ENCODE peak calls at places on chromosomes 5 and 9, in six cellular contexts. T, B, D, O, S and L are unnamed samples.

GRCh38 chr9:4510546-4511322 is 20.5 kb downstream of the SLC1A1 start:
- DNase-seq in O (no peak), D (no peak), S (no peak), T (no peak), B (no peak), L (no peak)

GRCh38 chr5:122858451-122858850 is 13.0 kb downstream of the SNX24 start:
- DNase-seq in S (no peak), B (peak), D (peak), O (no peak), T (no peak), L (no peak)

GRCh38 chr9:96209407-96210031 is 92.5 kb downstream of the HSD17B3 start:
- DNase-seq in O (no peak), T (peak), D (peak), B (peak), S (no peak), L (no peak)

GRCh38 chr9:92324889-92325268 is 271 bp downstream of the NOL8 start:
- DNase-seq in O (no peak), T (no peak), S (no peak), D (no peak), B (no peak), L (no peak)

GRCh38 chr9:96327694-96328352 is 25.8 kb upstream of the HSD17B3 start:
- DNase-seq in B (peak), D (peak), O (no peak), S (peak), T (peak), L (no peak)

GRCh38 chr5:143063175-143063970 is 293.2 kb downstream of the ARHGAP26 start:
- DNase-seq in O (no peak), D (no peak), T (no peak), B (no peak), S (no peak), L (no peak)

GRCh38 chr5:27598576-27598975 is 560.2 kb upstream of the CDH9 start:
- DNase-seq in B (no peak), T (no peak), O (no peak), D (no peak), S (no peak), L (no peak)

GRCh38 chr5:147174671-147175070 is 60.2 kb upstream of the STK32A start:
- DNase-seq in D (no peak), B (no peak), S (no peak), O (no peak), T (no peak), L (no peak)

GRCh38 chr5:178249191-178249989 is 16.8 kb upstream of the PHYKPL start:
- DNase-seq in O (no peak), T (peak), D (peak), B (peak), S (no peak), L (no peak)

GRCh38 chr9:35733109-35733541 is 659 bp downstream of the CREB3 start:
- DNase-seq in D (peak), T (peak), O (no peak), S (peak), B (peak), L (no peak)

GRCh38 chr5:14016549-14016948 is 72.1 kb upstream of the DNAH5 start:
- DNase-seq in S (no peak), O (no peak), B (no peak), D (no peak), T (no peak), L (no peak)

GRCh38 chr9:137814436-137814835 is 63.1 kb upstream of the CACNA1B start:
- DNase-seq in D (no peak), T (no peak), S (no peak), O (no peak), B (no peak), L (no peak)

GRCh38 chr9:97395745-97396144 is 16.2 kb upstream of the TDRD7 start:
- DNase-seq in B (no peak), T (no peak), D (no peak), O (no peak), S (no peak), L (no peak)

GRCh38 chr5:94968507-94969095 is 316.3 kb downstream of the MCTP1 start:
- DNase-seq in B (peak), T (peak), D (peak), S (peak), O (no peak), L (no peak)

GRCh38 chr9:86202338-86202882 is 57.0 kb downstream of the C9orf153 start:
- DNase-seq in S (peak), B (peak), D (peak), O (no peak), T (peak), L (no peak)

GRCh38 chr5:54630738-54631369 is 113.3 kb downstream of the SNX18 start:
- DNase-seq in T (peak), O (no peak), B (no peak), S (no peak), D (peak), L (peak)

GRCh38 chr5:147512640-147513334 is 2.9 kb upstream of the DPYSL3 start:
- DNase-seq in S (no peak), B (no peak), T (no peak), D (no peak), O (no peak), L (no peak)

GRCh38 chr9:75811692-75812091 is 78.8 kb upstream of the PCSK5 start:
- DNase-seq in O (no peak), D (no peak), S (no peak), T (no peak), B (no peak), L (no peak)

GRCh38 chr9:127311239-127311741 is 46.7 kb downstream of the GARNL3 start:
- DNase-seq in O (no peak), T (peak), D (peak), S (peak), B (peak), L (peak)

GRCh38 chr5:61184708-61185107 is 22.4 kb upstream of the SMIM15 start:
- DNase-seq in S (no peak), D (peak), T (no peak), B (no peak), O (no peak), L (no peak)

GRCh38 chr5:73093943-73094342 is 26.4 kb upstream of the TMEM171 start:
- DNase-seq in B (no peak), T (no peak), D (peak), S (peak), O (no peak), L (no peak)

GRCh38 chr5:84623034-84623433 is 238.4 kb upstream of the EDIL3 start:
- DNase-seq in T (no peak), B (no peak), D (no peak), S (no peak), O (no peak), L (no peak)

GRCh38 chr5:90446961-90447360 is 27.6 kb downstream of the MBLAC2 start:
- DNase-seq in O (no peak), S (no peak), B (no peak), D (peak), T (peak), L (no peak)

GRCh38 chr9:126756876-126757415 is 47.9 kb upstream of the ZBTB43 start:
- DNase-seq in S (no peak), O (no peak), D (no peak), B (no peak), T (no peak), L (no peak)